ENCODE peak calls at places on chromosome 12, in ten cellular contexts. One of them, this sample, is unnamed.

GRCh38 chr12:25949343-25949742 is 9.1 kb upstream of the RASSF8 start:
- DNase-seq in NB4: no peak
- DNase-seq in dorsolateral prefrontal cortex: no peak
- DNase-seq in suprapubic skin: no peak
- DNase-seq in small intestine: no peak
- DNase-seq in DND-41: no peak
- DNase-seq in lower leg skin: no peak
- DNase-seq in PC-9: no peak
- DNase-seq in A549: no peak
- DNase-seq in GM23338: no peak
- DNase-seq in this sample: no peak

GRCh38 chr12:32891956-32892355 is 4.6 kb downstream of the PKP2 start:
- DNase-seq in NB4: no peak
- DNase-seq in dorsolateral prefrontal cortex: no peak
- DNase-seq in suprapubic skin: no peak
- DNase-seq in small intestine: no peak
- DNase-seq in DND-41: no peak
- DNase-seq in lower leg skin: no peak
- DNase-seq in PC-9: peak; percentile 93
- DNase-seq in A549: peak; percentile 43
- DNase-seq in GM23338: peak; percentile 95
- DNase-seq in this sample: no peak

GRCh38 chr12:51590347-51591019 is 550 bp upstream of the SCN8A start:
- DNase-seq in NB4: peak; percentile 80
- DNase-seq in dorsolateral prefrontal cortex: peak; percentile 78
- DNase-seq in suprapubic skin: no peak
- DNase-seq in small intestine: peak; percentile 46
- DNase-seq in DND-41: peak; percentile 91
- DNase-seq in lower leg skin: no peak
- DNase-seq in PC-9: no peak
- DNase-seq in A549: peak; percentile 70
- DNase-seq in GM23338: peak; percentile 94
- DNase-seq in this sample: peak; percentile 60

GRCh38 chr12:118034429-118035193 is 18.1 kb downstream of the RFC5 start:
- DNase-seq in NB4: peak; percentile 27
- DNase-seq in dorsolateral prefrontal cortex: no peak
- DNase-seq in suprapubic skin: no peak
- DNase-seq in small intestine: peak; percentile 39
- DNase-seq in DND-41: no peak
- DNase-seq in lower leg skin: no peak
- DNase-seq in PC-9: peak; percentile 45
- DNase-seq in A549: no peak
- DNase-seq in GM23338: peak; percentile 65
- DNase-seq in this sample: no peak

GRCh38 chr12:11797317-11797913 is 147.9 kb downstream of the ETV6 start:
- DNase-seq in NB4: peak; percentile 85
- DNase-seq in dorsolateral prefrontal cortex: no peak
- DNase-seq in suprapubic skin: no peak
- DNase-seq in small intestine: no peak
- DNase-seq in DND-41: peak; percentile 74
- DNase-seq in lower leg skin: no peak
- DNase-seq in PC-9: no peak
- DNase-seq in A549: no peak
- DNase-seq in GM23338: no peak
- DNase-seq in this sample: no peak

GRCh38 chr12:4379410-4379809 is at the start of gene FGF23:
- DNase-seq in NB4: no peak
- DNase-seq in dorsolateral prefrontal cortex: no peak
- DNase-seq in suprapubic skin: no peak
- DNase-seq in small intestine: no peak
- DNase-seq in DND-41: no peak
- DNase-seq in lower leg skin: no peak
- DNase-seq in PC-9: no peak
- DNase-seq in A549: no peak
- DNase-seq in GM23338: peak; percentile 90
- DNase-seq in this sample: no peak

GRCh38 chr12:121132601-121133481 is at the start of gene P2RX7:
- DNase-seq in NB4: peak; percentile 76
- DNase-seq in dorsolateral prefrontal cortex: peak; percentile 94
- DNase-seq in suprapubic skin: peak; percentile 86
- DNase-seq in small intestine: peak; percentile 84
- DNase-seq in DND-41: peak; percentile 63
- DNase-seq in lower leg skin: peak; percentile 84
- DNase-seq in PC-9: peak; percentile 90
- DNase-seq in A549: peak; percentile 59
- DNase-seq in GM23338: peak; percentile 79
- DNase-seq in this sample: peak; percentile 42

GRCh38 chr12:118436002-118436724 is 59.8 kb downstream of the SUDS3 start:
- DNase-seq in NB4: peak; percentile 55
- DNase-seq in dorsolateral prefrontal cortex: no peak
- DNase-seq in suprapubic skin: no peak
- DNase-seq in small intestine: no peak
- DNase-seq in DND-41: no peak
- DNase-seq in lower leg skin: no peak
- DNase-seq in PC-9: no peak
- DNase-seq in A549: no peak
- DNase-seq in GM23338: peak; percentile 83
- DNase-seq in this sample: no peak

GRCh38 chr12:108457006-108457733 is 57.9 kb upstream of the FICD start:
- DNase-seq in NB4: peak; percentile 82
- DNase-seq in dorsolateral prefrontal cortex: no peak
- DNase-seq in suprapubic skin: no peak
- DNase-seq in small intestine: peak; percentile 41
- DNase-seq in DND-41: peak; percentile 14
- DNase-seq in lower leg skin: peak; percentile 23
- DNase-seq in PC-9: no peak
- DNase-seq in A549: peak; percentile 71
- DNase-seq in GM23338: peak; percentile 91
- DNase-seq in this sample: peak; percentile 20

GRCh38 chr12:82803201-82803600 is 116.5 kb downstream of the TMTC2 start:
- DNase-seq in NB4: no peak
- DNase-seq in dorsolateral prefrontal cortex: no peak
- DNase-seq in suprapubic skin: no peak
- DNase-seq in small intestine: no peak
- DNase-seq in DND-41: no peak
- DNase-seq in lower leg skin: no peak
- DNase-seq in PC-9: no peak
- DNase-seq in A549: no peak
- DNase-seq in GM23338: no peak
- DNase-seq in this sample: no peak

GRCh38 chr12:100248886-100249285 is 18.0 kb downstream of the DEPDC4 start:
- DNase-seq in NB4: no peak
- DNase-seq in dorsolateral prefrontal cortex: no peak
- DNase-seq in suprapubic skin: no peak
- DNase-seq in small intestine: no peak
- DNase-seq in DND-41: no peak
- DNase-seq in lower leg skin: no peak
- DNase-seq in PC-9: no peak
- DNase-seq in A549: no peak
- DNase-seq in GM23338: no peak
- DNase-seq in this sample: no peak

GRCh38 chr12:92927055-92927435 is 2.0 kb downstream of the EEA1 start:
- DNase-seq in NB4: peak; percentile 61
- DNase-seq in dorsolateral prefrontal cortex: no peak
- DNase-seq in suprapubic skin: peak; percentile 71
- DNase-seq in small intestine: no peak
- DNase-seq in DND-41: peak; percentile 23
- DNase-seq in lower leg skin: peak; percentile 58
- DNase-seq in PC-9: peak; percentile 36
- DNase-seq in A549: no peak
- DNase-seq in GM23338: peak; percentile 60
- DNase-seq in this sample: peak; percentile 61

GRCh38 chr12:43578782-43579181 is 26.8 kb upstream of the ADAMTS20 start:
- DNase-seq in NB4: no peak
- DNase-seq in dorsolateral prefrontal cortex: no peak
- DNase-seq in suprapubic skin: no peak
- DNase-seq in small intestine: no peak
- DNase-seq in DND-41: no peak
- DNase-seq in lower leg skin: no peak
- DNase-seq in PC-9: no peak
- DNase-seq in A549: no peak
- DNase-seq in GM23338: no peak
- DNase-seq in this sample: no peak

GRCh38 chr12:93183940-93184663 is 193.6 kb upstream of the NUDT4 start:
- DNase-seq in NB4: peak; percentile 98
- DNase-seq in dorsolateral prefrontal cortex: no peak
- DNase-seq in suprapubic skin: no peak
- DNase-seq in small intestine: peak; percentile 15
- DNase-seq in DND-41: peak; percentile 44
- DNase-seq in lower leg skin: peak; percentile 37
- DNase-seq in PC-9: no peak
- DNase-seq in A549: no peak
- DNase-seq in GM23338: no peak
- DNase-seq in this sample: no peak

GRCh38 chr12:49341777-49342065 is 4.7 kb upstream of the C1QL4 start:
- DNase-seq in NB4: no peak
- DNase-seq in dorsolateral prefrontal cortex: peak; percentile 47
- DNase-seq in suprapubic skin: no peak
- DNase-seq in small intestine: no peak
- DNase-seq in DND-41: no peak
- DNase-seq in lower leg skin: no peak
- DNase-seq in PC-9: no peak
- DNase-seq in A549: no peak
- DNase-seq in GM23338: no peak
- DNase-seq in this sample: no peak
- H3K4me3 ChIP-seq in NB4: no peak overlapping the region
- H3K4me3 ChIP-seq in dorsolateral prefrontal cortex: peak overlapping the region; percentile 58
- H3K4me3 ChIP-seq in suprapubic skin: peak overlapping the region; percentile 47
- H3K4me3 ChIP-seq in small intestine: no peak overlapping the region
- H3K4me3 ChIP-seq in DND-41: no peak overlapping the region
- H3K4me3 ChIP-seq in lower leg skin: no peak overlapping the region
- H3K4me3 ChIP-seq in PC-9: no peak overlapping the region
- H3K4me3 ChIP-seq in A549: peak overlapping the region; percentile 48
- H3K4me3 ChIP-seq in GM23338: peak overlapping the region; percentile 85
- H3K4me3 ChIP-seq in this sample: no peak overlapping the region

GRCh38 chr12:9867531-9867930 is 1.6 kb downstream of the CLEC2B start:
- DNase-seq in NB4: no peak
- DNase-seq in dorsolateral prefrontal cortex: no peak
- DNase-seq in suprapubic skin: no peak
- DNase-seq in small intestine: no peak
- DNase-seq in DND-41: no peak
- DNase-seq in lower leg skin: no peak
- DNase-seq in PC-9: no peak
- DNase-seq in A549: no peak
- DNase-seq in GM23338: no peak
- DNase-seq in this sample: no peak
- H3K4me3 ChIP-seq in NB4: no peak overlapping the region
- H3K4me3 ChIP-seq in dorsolateral prefrontal cortex: peak overlapping the region; percentile 61
- H3K4me3 ChIP-seq in suprapubic skin: peak overlapping the region; percentile 48
- H3K4me3 ChIP-seq in small intestine: no peak overlapping the region
- H3K4me3 ChIP-seq in DND-41: peak overlapping the region; percentile 57
- H3K4me3 ChIP-seq in lower leg skin: no peak overlapping the region
- H3K4me3 ChIP-seq in PC-9: no peak overlapping the region
- H3K4me3 ChIP-seq in A549: no peak overlapping the region
- H3K4me3 ChIP-seq in GM23338: no peak overlapping the region
- H3K4me3 ChIP-seq in this sample: peak overlapping the region; percentile 77

GRCh38 chr12:76081909-76082308 is 2.6 kb downstream of the NAP1L1 start:
- DNase-seq in NB4: no peak
- DNase-seq in dorsolateral prefrontal cortex: no peak
- DNase-seq in suprapubic skin: no peak
- DNase-seq in small intestine: no peak
- DNase-seq in DND-41: no peak
- DNase-seq in lower leg skin: no peak
- DNase-seq in PC-9: no peak
- DNase-seq in A549: no peak
- DNase-seq in GM23338: no peak
- DNase-seq in this sample: no peak
- H3K4me3 ChIP-seq in NB4: peak overlapping the region; percentile 95
- H3K4me3 ChIP-seq in dorsolateral prefrontal cortex: peak overlapping the region; percentile 95
- H3K4me3 ChIP-seq in suprapubic skin: no peak overlapping the region
- H3K4me3 ChIP-seq in small intestine: no peak overlapping the region
- H3K4me3 ChIP-seq in DND-41: peak overlapping the region; percentile 13
- H3K4me3 ChIP-seq in lower leg skin: no peak overlapping the region
- H3K4me3 ChIP-seq in PC-9: peak overlapping the region; percentile 98
- H3K4me3 ChIP-seq in A549: peak overlapping the region; percentile 81
- H3K4me3 ChIP-seq in GM23338: peak overlapping the region; percentile 74
- H3K4me3 ChIP-seq in this sample: no peak overlapping the region

GRCh38 chr12:54217774-54218221 is 29.0 kb upstream of the SMUG1 start:
- DNase-seq in NB4: no peak
- DNase-seq in dorsolateral prefrontal cortex: peak; percentile 89
- DNase-seq in suprapubic skin: peak; percentile 78
- DNase-seq in small intestine: no peak
- DNase-seq in DND-41: no peak
- DNase-seq in lower leg skin: no peak
- DNase-seq in PC-9: no peak
- DNase-seq in A549: no peak
- DNase-seq in GM23338: peak; percentile 97
- DNase-seq in this sample: no peak
- H3K4me3 ChIP-seq in NB4: no peak overlapping the region
- H3K4me3 ChIP-seq in dorsolateral prefrontal cortex: peak overlapping the region; percentile 64
- H3K4me3 ChIP-seq in suprapubic skin: peak overlapping the region; percentile 36
- H3K4me3 ChIP-seq in small intestine: no peak overlapping the region
- H3K4me3 ChIP-seq in DND-41: no peak overlapping the region
- H3K4me3 ChIP-seq in lower leg skin: no peak overlapping the region
- H3K4me3 ChIP-seq in PC-9: no peak overlapping the region
- H3K4me3 ChIP-seq in A549: peak overlapping the region; percentile 35
- H3K4me3 ChIP-seq in GM23338: peak overlapping the region; percentile 64
- H3K4me3 ChIP-seq in this sample: no peak overlapping the region

DNA sequence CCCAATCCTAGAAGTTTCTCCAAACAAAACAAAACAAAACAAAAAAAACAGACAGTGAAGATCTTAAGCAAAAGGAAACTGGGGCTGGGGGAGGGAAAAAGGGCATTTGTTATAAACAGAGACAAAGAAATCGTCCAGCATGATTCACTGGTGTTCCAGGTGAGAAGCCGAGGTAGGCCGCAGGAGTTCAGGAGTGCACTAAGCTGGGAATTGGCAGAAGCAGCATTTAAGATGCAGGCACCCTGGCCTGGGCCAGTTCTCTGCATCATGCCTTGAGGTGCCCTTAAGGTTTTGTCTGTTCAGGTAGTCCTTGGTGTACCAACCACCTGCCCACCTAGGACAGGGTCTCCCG is 11.2 kb downstream of the TBX3 start:
- DNase-seq in NB4: no peak
- DNase-seq in dorsolateral prefrontal cortex: no peak
- DNase-seq in suprapubic skin: no peak
- DNase-seq in small intestine: no peak
- DNase-seq in DND-41: no peak
- DNase-seq in lower leg skin: no peak
- DNase-seq in PC-9: no peak
- DNase-seq in A549: no peak
- DNase-seq in GM23338: peak; percentile 50
- DNase-seq in this sample: no peak
- H3K4me3 ChIP-seq in NB4: no peak overlapping the region
- H3K4me3 ChIP-seq in dorsolateral prefrontal cortex: no peak overlapping the region
- H3K4me3 ChIP-seq in suprapubic skin: no peak overlapping the region
- H3K4me3 ChIP-seq in small intestine: no peak overlapping the region
- H3K4me3 ChIP-seq in DND-41: no peak overlapping the region
- H3K4me3 ChIP-seq in lower leg skin: no peak overlapping the region
- H3K4me3 ChIP-seq in PC-9: no peak overlapping the region
- H3K4me3 ChIP-seq in A549: no peak overlapping the region
- H3K4me3 ChIP-seq in GM23338: no peak overlapping the region
- H3K4me3 ChIP-seq in this sample: no peak overlapping the region